ENCODE peak calls at places on chromosome 4, in six cellular contexts. M, H, R, U, X and B are unnamed samples.

GRCh38 chr4:126869967-126870366 is 762.8 kb upstream of the INTU start:
- DNase-seq in M (no peak), H (no peak), R (no peak), U (no peak), X (no peak), B (no peak)

GRCh38 chr4:36445485-36445884 is 164.1 kb downstream of the DTHD1 start:
- DNase-seq in M (no peak), H (no peak), R (no peak), U (no peak), X (no peak), B (no peak)

GRCh38 chr4:38664704-38665401 is 854 bp downstream of the KLF3 start:
- DNase-seq in M (peak; percentile 70), H (peak; percentile 59), R (peak; percentile 55), U (peak; percentile 69), X (no peak), B (peak; percentile 71)

GRCh38 chr4:151908734-151909497 is 148.1 kb upstream of the GATB start:
- DNase-seq in M (no peak), H (no peak), R (no peak), U (no peak), X (no peak), B (no peak)

GRCh38 chr4:73251384-73251783 is 7.2 kb downstream of the ANKRD17 start:
- DNase-seq in M (no peak), H (no peak), R (no peak), U (no peak), X (no peak), B (peak; percentile 13)

GRCh38 chr4:113623274-113623894 is 138.2 kb downstream of the CAMK2D start:
- DNase-seq in M (no peak), H (no peak), R (no peak), U (no peak), X (no peak), B (no peak)

GRCh38 chr4:114364857-114365256 is 233.8 kb upstream of the UGT8 start:
- DNase-seq in M (no peak), H (no peak), R (no peak), U (no peak), X (no peak), B (peak; percentile 61)

GRCh38 chr4:8251110-8251883 is 18.3 kb upstream of the HTRA3 start:
- DNase-seq in M (no peak), H (no peak), R (no peak), U (no peak), X (no peak), B (no peak)

GRCh38 chr4:21790437-21791029 is 158.0 kb downstream of the KCNIP4 start:
- DNase-seq in M (no peak), H (no peak), R (no peak), U (peak; percentile 39), X (no peak), B (peak; percentile 54)

GRCh38 chr4:156329779-156330178 is 376.1 kb upstream of the CTSO start:
- DNase-seq in M (no peak), H (no peak), R (no peak), U (no peak), X (no peak), B (no peak)

DNA sequence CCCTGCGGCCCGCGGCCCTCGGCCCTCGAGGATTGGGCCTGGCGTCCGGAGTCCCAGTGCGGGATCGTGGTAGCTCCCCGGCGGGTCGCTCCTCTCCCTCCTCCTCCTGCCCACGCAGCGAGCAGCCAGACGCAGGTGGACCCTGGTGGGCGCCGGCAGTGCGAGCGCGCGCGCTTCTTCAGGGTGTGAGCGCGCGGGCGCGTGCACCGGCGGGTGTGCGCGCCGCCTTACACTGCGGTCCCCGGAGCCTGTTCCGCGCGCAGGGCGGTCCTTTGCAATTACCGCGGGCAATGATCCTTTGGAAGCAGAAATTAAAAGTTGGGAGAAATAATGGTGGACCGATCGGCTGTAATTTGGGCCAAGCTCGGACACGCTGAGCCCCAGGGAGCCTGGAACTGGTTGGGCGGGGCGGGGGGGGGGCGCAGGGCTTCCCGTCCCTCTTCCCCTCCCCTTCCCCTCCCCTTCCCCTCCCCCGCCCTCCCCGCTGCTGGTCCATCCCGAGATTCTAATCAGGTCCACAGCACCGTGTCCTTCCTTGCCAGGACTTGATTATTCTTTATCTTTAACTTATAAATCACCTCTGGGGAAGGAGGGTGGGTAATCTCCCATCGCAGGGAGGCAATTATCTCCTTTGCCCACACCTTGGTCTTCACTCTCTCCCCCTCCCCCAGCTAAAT is 1.6 kb upstream of the NKX1-1 start:
- DNase-seq in M (no peak), H (no peak), R (no peak), U (no peak), X (no peak), B (no peak)
- H3K27me3 ChIP-seq in M (peaks cover 95% of the 10 kb centered on the region), H (peaks cover 31% of the 10 kb centered on the region), R (no peaks in the 10 kb centered on the region), U (no peaks in the 10 kb centered on the region), X (peaks cover 42% of the 10 kb centered on the region), B (peaks cover 99% of the 10 kb centered on the region)

GRCh38 chr4:2041234-2042130 is 17.6 kb upstream of the NAT8L start:
- DNase-seq in M (peak; percentile 91), H (peak; percentile 81), R (peak; percentile 58), U (peak; percentile 88), X (peak; percentile 91), B (peak; percentile 83)
- H3K27me3 ChIP-seq in M (peaks cover 36% of the 10 kb centered on the region), H (peaks cover 19% of the 10 kb centered on the region), R (no peaks in the 10 kb centered on the region), U (no peaks in the 10 kb centered on the region), X (peaks cover 6% of the 10 kb centered on the region), B (peaks cover 22% of the 10 kb centered on the region)

GRCh38 chr4:1578968-1579833 is 104.9 kb downstream of the FAM53A start:
- DNase-seq in M (no peak), H (peak; percentile 80), R (peak; percentile 83), U (peak; percentile 59), X (no peak), B (peak; percentile 39)

GRCh38 chr4:1579834-1580686 is 104.1 kb downstream of the FAM53A start:
- DNase-seq in M (peak; percentile 98), H (peak; percentile 94), R (peak; percentile 92), U (peak; percentile 81), X (no peak), B (peak; percentile 97)

GRCh38 chr4:1576961-1577814 is 106.9 kb downstream of the FAM53A start:
- DNase-seq in M (no peak), H (no peak), R (no peak), U (no peak), X (no peak), B (no peak)

GRCh38 chr4:1577818-1578217 is 106.3 kb downstream of the FAM53A start:
- DNase-seq in M (no peak), H (no peak), R (no peak), U (no peak), X (no peak), B (no peak)

GRCh38 chr4:1578301-1578781 is 105.8 kb downstream of the FAM53A start:
- DNase-seq in M (no peak), H (no peak), R (no peak), U (no peak), X (no peak), B (peak; percentile 42)
- H3K27me3 ChIP-seq in M (peaks cover 37% of the 10 kb centered on the region), H (no peaks in the 10 kb centered on the region), R (no peaks in the 10 kb centered on the region), U (no peaks in the 10 kb centered on the region), X (no peaks in the 10 kb centered on the region), B (peaks cover 6% of the 10 kb centered on the region)

DNA sequence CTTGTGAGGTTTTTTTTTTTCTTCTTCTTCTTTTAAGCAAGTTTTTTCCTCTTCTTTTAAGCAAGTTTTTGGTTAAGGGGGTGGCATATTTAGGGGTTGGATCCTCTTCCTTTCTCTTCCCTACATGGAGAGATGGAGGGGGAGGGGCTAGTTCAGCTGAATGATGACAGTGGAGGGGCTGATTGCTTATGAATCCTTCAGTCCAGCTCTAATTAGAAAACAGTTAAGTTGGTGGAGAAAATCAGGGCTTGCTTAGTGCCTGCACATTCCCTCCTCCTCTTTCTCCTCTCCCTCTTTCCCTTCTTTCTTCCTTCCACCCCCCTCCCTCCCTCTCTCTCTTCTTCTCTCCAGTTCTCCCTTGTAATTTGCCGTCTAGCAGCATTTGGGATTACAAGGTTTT is 4.4 kb upstream of the HAND2 start:
- DNase-seq in M (peak; percentile 82), H (no peak), R (no peak), U (no peak), X (no peak), B (no peak)
- H3K27me3 ChIP-seq in M (no peaks in the 10 kb centered on the region), H (peaks cover 18% of the 10 kb centered on the region), R (no peaks in the 10 kb centered on the region), U (no peaks in the 10 kb centered on the region), X (no peaks in the 10 kb centered on the region), B (peaks cover 53% of the 10 kb centered on the region)

GRCh38 chr4:80295331-80295730 is 28.9 kb downstream of the FGF5 start:
- DNase-seq in M (no peak), H (no peak), R (no peak), U (no peak), X (no peak), B (no peak)
- H3K27me3 ChIP-seq in M (no peaks in the 10 kb centered on the region), H (no peaks in the 10 kb centered on the region), R (no peaks in the 10 kb centered on the region), U (no peaks in the 10 kb centered on the region), X (no peaks in the 10 kb centered on the region), B (no peaks in the 10 kb centered on the region)

GRCh38 chr4:97643179-97643578 is 500.1 kb downstream of the STPG2 start:
- DNase-seq in M (no peak), H (no peak), R (no peak), U (no peak), X (no peak), B (no peak)
- H3K27me3 ChIP-seq in M (no peaks in the 10 kb centered on the region), H (no peaks in the 10 kb centered on the region), R (no peaks in the 10 kb centered on the region), U (no peaks in the 10 kb centered on the region), X (no peaks in the 10 kb centered on the region), B (no peaks in the 10 kb centered on the region)

GRCh38 chr4:24886596-24886995 is 26.2 kb downstream of the CCDC149 start:
- DNase-seq in M (no peak), H (no peak), R (no peak), U (no peak), X (no peak), B (no peak)
- H3K27me3 ChIP-seq in M (no peaks in the 10 kb centered on the region), H (no peaks in the 10 kb centered on the region), R (no peaks in the 10 kb centered on the region), U (no peaks in the 10 kb centered on the region), X (no peaks in the 10 kb centered on the region), B (no peaks in the 10 kb centered on the region)

GRCh38 chr4:24413311-24413784 is 171.0 kb downstream of the DHX15 start:
- DNase-seq in M (no peak), H (no peak), R (no peak), U (no peak), X (no peak), B (peak; percentile 19)
- H3K27me3 ChIP-seq in M (peaks cover 5% of the 10 kb centered on the region), H (no peaks in the 10 kb centered on the region), R (no peaks in the 10 kb centered on the region), U (no peaks in the 10 kb centered on the region), X (no peaks in the 10 kb centered on the region), B (no peaks in the 10 kb centered on the region)

DNA sequence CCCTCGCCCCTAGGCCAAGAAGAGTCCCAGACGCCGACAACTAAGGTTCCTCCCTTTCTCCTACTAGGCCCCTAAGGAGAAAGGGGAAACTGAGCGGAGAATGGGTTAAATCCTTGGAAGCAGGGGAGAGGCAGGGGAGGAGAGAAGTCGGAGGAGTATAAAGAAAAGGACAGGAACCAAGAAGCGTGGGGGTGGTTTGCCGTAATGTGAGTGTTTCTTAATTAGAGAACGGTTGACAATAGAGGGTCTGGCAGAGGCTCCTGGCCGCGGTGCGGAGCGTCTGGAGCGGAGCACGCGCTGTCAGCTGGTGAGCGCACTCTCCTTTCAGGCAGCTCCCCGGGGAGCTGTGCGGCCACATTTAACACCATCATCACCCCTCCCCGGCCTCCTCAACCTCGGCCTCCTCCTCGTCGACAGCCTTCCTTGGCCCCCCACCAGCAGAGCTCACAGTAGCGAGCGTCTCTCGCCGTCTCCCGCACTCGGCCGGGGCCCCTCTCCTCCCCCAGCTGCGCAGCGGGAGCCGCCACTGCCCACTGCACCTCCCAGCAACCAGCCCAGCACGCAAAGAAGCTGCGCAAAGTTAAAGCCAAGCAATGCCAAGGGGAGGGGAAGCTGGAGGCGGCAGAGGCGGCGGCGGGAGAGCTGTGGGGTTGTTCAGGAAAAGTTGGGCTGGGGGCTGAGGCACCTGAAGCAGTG is 6.0 kb downstream of the ATOH1 start:
- DNase-seq in M (peak; percentile 15), H (no peak), R (no peak), U (no peak), X (no peak), B (peak; percentile 48)
- H3K27me3 ChIP-seq in M (peaks cover 64% of the 10 kb centered on the region), H (peaks cover 11% of the 10 kb centered on the region), R (no peaks in the 10 kb centered on the region), U (peaks cover 2% of the 10 kb centered on the region), X (peaks cover 13% of the 10 kb centered on the region), B (peaks cover 90% of the 10 kb centered on the region)